ENCODE peak calls at places on chromosomes 6 and 20, in eight cellular contexts. R, K, U, E, I, Y, W and L are unnamed samples.

GRCh38 chr6:121430514-121431460 is 4.7 kb upstream of the GJA1 start:
- DNase-seq in R (no peak), K (no peak), U (no peak), E (no peak), I (peak), Y (peak), W (no peak), L (no peak)

GRCh38 chr6:4344317-4344899 is 209.0 kb upstream of the ECI2 start:
- DNase-seq in R (no peak), K (no peak), U (no peak), E (peak), I (peak), Y (peak), W (no peak), L (no peak)

GRCh38 chr20:3013771-3014170 is 29.7 kb upstream of the GNRH2 start:
- DNase-seq in R (no peak), K (no peak), U (no peak), E (no peak), I (no peak), Y (no peak), W (no peak), L (no peak)

GRCh38 chr6:167142433-167142761 is 15.4 kb downstream of the GPR31 start:
- DNase-seq in R (no peak), K (no peak), U (no peak), E (no peak), I (no peak), Y (no peak), W (no peak), L (no peak)

GRCh38 chr20:54629632-54630031 is 154.2 kb downstream of the DOK5 start:
- DNase-seq in R (no peak), K (no peak), U (no peak), E (no peak), I (no peak), Y (no peak), W (no peak), L (no peak)

GRCh38 chr6:1286972-1287600 is 24.8 kb upstream of the FOXQ1 start:
- DNase-seq in R (no peak), K (peak), U (no peak), E (peak), I (peak), Y (peak), W (no peak), L (peak)

GRCh38 chr20:46767127-46767761 is 57.8 kb downstream of the SLC2A10 start:
- DNase-seq in R (peak), K (no peak), U (peak), E (peak), I (peak), Y (peak), W (no peak), L (no peak)

GRCh38 chr6:3444276-3445088 is 12.4 kb downstream of the SLC22A23 start:
- DNase-seq in R (no peak), K (no peak), U (no peak), E (no peak), I (no peak), Y (no peak), W (no peak), L (no peak)

GRCh38 chr20:34791289-34792020 is 34.0 kb downstream of the NCOA6 start:
- DNase-seq in R (no peak), K (peak), U (no peak), E (peak), I (peak), Y (peak), W (no peak), L (no peak)

GRCh38 chr20:52204136-52204535 is 12.6 kb upstream of the ZFP64 start:
- DNase-seq in R (no peak), K (no peak), U (no peak), E (no peak), I (no peak), Y (no peak), W (no peak), L (no peak)

GRCh38 chr6:16338577-16339262 is 100.3 kb downstream of the GMPR start:
- DNase-seq in R (peak), K (peak), U (peak), E (peak), I (peak), Y (peak), W (peak), L (peak)

GRCh38 chr6:116406678-116407345 is 36.1 kb downstream of the DSE start:
- DNase-seq in R (no peak), K (no peak), U (no peak), E (peak), I (peak), Y (peak), W (no peak), L (no peak)

GRCh38 chr6:154841109-154841508 is 107.9 kb downstream of the SCAF8 start:
- DNase-seq in R (no peak), K (no peak), U (no peak), E (no peak), I (no peak), Y (no peak), W (no peak), L (no peak)

GRCh38 chr6:169251371-169251802 is 2.3 kb downstream of the THBS2 start:
- DNase-seq in R (no peak), K (no peak), U (no peak), E (no peak), I (peak), Y (no peak), W (no peak), L (peak)

GRCh38 chr6:77353129-77353528 is 110.2 kb downstream of the HTR1B start:
- DNase-seq in R (no peak), K (no peak), U (no peak), E (no peak), I (no peak), Y (no peak), W (no peak), L (no peak)

GRCh38 chr20:53878262-53879047 is 191.9 kb downstream of the BCAS1 start:
- DNase-seq in R (no peak), K (no peak), U (no peak), E (no peak), I (no peak), Y (no peak), W (no peak), L (no peak)

GRCh38 chr20:45406260-45407066 is 1.6 kb upstream of the DBNDD2 start:
- DNase-seq in R (peak), K (no peak), U (peak), E (no peak), I (peak), Y (peak), W (peak), L (peak)

GRCh38 chr6:110524305-110524704 is 47.9 kb upstream of the SLC22A16 start:
- DNase-seq in R (no peak), K (no peak), U (no peak), E (no peak), I (no peak), Y (no peak), W (no peak), L (no peak)

GRCh38 chr6:117371492-117371891 is 54.2 kb downstream of the ROS1 start:
- DNase-seq in R (no peak), K (no peak), U (no peak), E (no peak), I (no peak), Y (no peak), W (no peak), L (no peak)

GRCh38 chr6:14676084-14676483 is 558.5 kb downstream of the CD83 start:
- DNase-seq in R (no peak), K (no peak), U (no peak), E (peak), I (peak), Y (peak), W (no peak), L (no peak)

GRCh38 chr20:6091661-6092060 is 31.2 kb downstream of the FERMT1 start:
- DNase-seq in R (no peak), K (no peak), U (no peak), E (no peak), I (no peak), Y (no peak), W (no peak), L (no peak)

GRCh38 chr6:1143655-1144054 is 168.2 kb upstream of the FOXQ1 start:
- DNase-seq in R (no peak), K (no peak), U (no peak), E (no peak), I (no peak), Y (peak), W (no peak), L (no peak)

GRCh38 chr20:49747707-49748524 is 34.2 kb upstream of the B4GALT5 start:
- DNase-seq in R (peak), K (peak), U (no peak), E (peak), I (peak), Y (peak), W (peak), L (peak)

GRCh38 chr20:39850821-39851330 is 838.2 kb downstream of the MAFB start:
- DNase-seq in R (no peak), K (no peak), U (no peak), E (no peak), I (peak), Y (peak), W (no peak), L (no peak)

GRCh38 chr6:160279850-160280249 is 21.2 kb upstream of the SLC22A2 start:
- DNase-seq in R (no peak), K (no peak), U (no peak), E (peak), I (no peak), Y (peak), W (no peak), L (no peak)

GRCh38 chr20:57400821-57401564 is 9.8 kb downstream of the RBM38 start:
- DNase-seq in R (no peak), K (no peak), U (no peak), E (no peak), I (no peak), Y (no peak), W (no peak), L (no peak)

GRCh38 chr20:13355386-13355785 is 134.3 kb downstream of the ISM1 start:
- DNase-seq in R (no peak), K (no peak), U (no peak), E (no peak), I (no peak), Y (peak), W (no peak), L (no peak)

GRCh38 chr6:113083947-113084346 is 736.8 kb downstream of the RFPL4B start:
- DNase-seq in R (no peak), K (no peak), U (no peak), E (no peak), I (no peak), Y (no peak), W (no peak), L (no peak)

GRCh38 chr20:31681769-31682168 is 40.9 kb downstream of the BCL2L1 start:
- DNase-seq in R (no peak), K (no peak), U (no peak), E (no peak), I (no peak), Y (no peak), W (no peak), L (no peak)